ENCODE peak calls at places on chromosomes 16 and 17, in six cellular contexts. N is K562, V is HepG2, A is upper lobe of left lung, T is HCT116, I is GM12878. Z is an unnamed sample.

GRCh38 chr17:64254755-64255154 is 8.3 kb downstream of the TEX2 start:
- ATAC-seq in V (no peak), N (no peak), T (no peak), A (no peak), I (no peak), Z (no peak)

GRCh38 chr17:17181666-17182600 is 24.2 kb downstream of the PLD6 start:
- ATAC-seq in N (no peak), I (peak), A (no peak), V (no peak), T (no peak), Z (no peak)

GRCh38 chr16:9709221-9709620 is 473.0 kb downstream of the GRIN2A start:
- ATAC-seq in A (no peak), V (no peak), I (no peak), N (no peak), T (no peak), Z (no peak)

GRCh38 chr16:28326881-28327610 is 34.7 kb downstream of the SBK1 start:
- ATAC-seq in T (peak), N (peak), A (no peak), V (peak), I (peak), Z (no peak)

GRCh38 chr16:67170948-67171649 is 761 bp downstream of the NOL3 start:
- ATAC-seq in T (peak), N (peak), V (peak), A (peak), I (peak), Z (peak)

GRCh38 chr16:89442588-89442987 is 47.8 kb downstream of the ANKRD11 start:
- ATAC-seq in N (peak), T (peak), V (peak), I (no peak), A (no peak), Z (peak)

GRCh38 chr16:649646-650045 is 481 bp downstream of the WDR90 start:
- ATAC-seq in I (peak), V (no peak), A (no peak), T (peak), N (no peak), Z (no peak)

GRCh38 chr16:48347191-48347860 is 37.9 kb downstream of the SIAH1 start:
- ATAC-seq in N (no peak), I (no peak), V (no peak), T (no peak), A (no peak), Z (no peak)

GRCh38 chr16:68361485-68361884 is 50.7 kb downstream of the PRMT7 start:
- ATAC-seq in I (no peak), N (no peak), V (peak), T (no peak), A (no peak), Z (no peak)

GRCh38 chr16:28505489-28506137 is 1.0 kb downstream of the IL27 start:
- ATAC-seq in V (peak), T (no peak), N (no peak), A (no peak), I (no peak), Z (no peak)

GRCh38 chr17:50165867-50166517 is at the start of gene SGCA:
- ATAC-seq in V (no peak), N (no peak), A (no peak), I (no peak), T (no peak), Z (peak)

GRCh38 chr17:21214777-21215541 is 998 bp upstream of the TMEM11 start:
- ATAC-seq in T (peak), N (peak), V (peak), I (peak), A (no peak), Z (peak)

GRCh38 chr16:12215302-12216105 is 239.0 kb downstream of the SNX29 start:
- ATAC-seq in A (no peak), N (peak), I (peak), T (peak), V (no peak), Z (no peak)

GRCh38 chr17:11943759-11944347 is 53.4 kb downstream of the ZNF18 start:
- ATAC-seq in V (no peak), N (no peak), T (no peak), A (no peak), I (no peak), Z (no peak)

GRCh38 chr16:80323808-80324195 is 217.0 kb upstream of the DYNLRB2 start:
- ATAC-seq in N (no peak), V (no peak), T (no peak), A (no peak), I (no peak), Z (no peak)

GRCh38 chr17:41519501-41520224 is 973 bp upstream of the KRT15 start:
- ATAC-seq in I (no peak), N (peak), A (peak), T (no peak), V (peak), Z (no peak)

GRCh38 chr16:69399361-69399760 is 13.6 kb upstream of the TERF2 start:
- ATAC-seq in I (no peak), T (no peak), V (no peak), A (no peak), N (no peak), Z (no peak)

GRCh38 chr16:79632289-79632688 is 31.8 kb upstream of the MAF start:
- ATAC-seq in A (no peak), T (no peak), V (no peak), I (no peak), N (no peak), Z (no peak)

GRCh38 chr16:11139624-11140375 is 116.2 kb downstream of the SOCS1 start:
- ATAC-seq in N (no peak), I (no peak), T (peak), V (peak), A (no peak), Z (no peak)

GRCh38 chr16:55384848-55385247 is 60.8 kb downstream of the IRX6 start:
- ATAC-seq in T (no peak), A (no peak), I (no peak), V (no peak), N (no peak), Z (no peak)

GRCh38 chr16:65773319-65773874 is 593.1 kb upstream of the CDH5 start:
- ATAC-seq in A (no peak), T (no peak), N (no peak), I (no peak), V (no peak), Z (no peak)

GRCh38 chr17:2929881-2930533 is 133.4 kb downstream of the OR1D5 start:
- ATAC-seq in T (peak), N (peak), I (peak), A (peak), V (peak), Z (no peak)

GRCh38 chr16:67936876-67937605 is 391 bp upstream of the PSMB10 start:
- ATAC-seq in T (no peak), V (peak), A (no peak), N (peak), I (peak), Z (no peak)

DNA sequence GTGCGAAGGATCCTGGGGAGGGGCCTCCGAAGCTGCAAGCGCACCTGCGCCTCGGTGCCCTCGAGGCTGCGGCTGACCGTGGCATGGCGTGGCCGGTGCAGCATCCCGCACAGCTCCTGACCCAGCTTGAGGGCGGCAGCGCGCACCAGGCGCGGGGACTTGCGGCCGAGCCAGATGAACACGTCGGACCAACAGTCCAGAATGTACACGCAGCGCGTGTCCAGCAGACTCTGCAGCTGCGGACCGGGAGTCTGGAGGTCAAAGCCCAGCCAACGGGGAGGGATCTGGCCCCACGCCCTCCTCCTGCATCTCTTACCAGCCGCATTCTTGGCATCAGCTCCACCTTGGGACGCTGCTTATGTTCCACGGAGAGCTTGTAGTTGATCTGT is 10.9 kb downstream of the FLII start:
- ATAC-seq in I (no peak), A (no peak), T (no peak), V (no peak), N (no peak), Z (peak)
- TF ChIP-seq POLR2AphosphoS5 in I (no peak), A (no peak), T (no peak), V (no peak), N (no peak), Z (no peak)

GRCh38 chr16:58392215-58393137 is at the start of gene GINS3:
- ATAC-seq in A (peak), V (peak), N (peak), I (peak), T (peak), Z (peak)
- TF ChIP-seq POLR2A in A (no peak), V (peak), N (peak), I (peak), T (no peak), Z (no peak)

DNA sequence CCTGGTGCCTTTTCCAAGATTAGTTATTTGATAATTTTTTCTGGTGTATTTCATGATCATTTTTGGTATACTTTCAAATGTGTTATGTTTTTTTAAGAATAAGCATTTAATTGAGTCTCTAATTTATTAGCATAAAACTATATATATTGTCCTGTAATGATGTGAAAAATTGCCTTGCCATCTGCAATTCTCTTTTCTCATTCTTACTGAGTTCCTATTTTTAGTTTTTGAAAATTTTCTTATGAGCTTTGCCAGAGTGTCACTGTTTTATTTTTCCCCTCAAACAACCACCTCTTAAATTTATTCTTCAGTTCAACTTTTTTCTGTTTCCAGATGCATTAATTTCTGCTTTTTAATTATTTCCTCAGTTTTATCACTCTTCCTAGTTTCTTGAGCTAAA is 59.3 kb downstream of the PRKCB start:
- ATAC-seq in V (no peak), A (no peak), N (no peak), T (no peak), I (peak), Z (no peak)
- H3K4me3 ChIP-seq in V (no peak), A (no peak), N (no peak), T (no peak), I (no peak), Z (no peak)

DNA sequence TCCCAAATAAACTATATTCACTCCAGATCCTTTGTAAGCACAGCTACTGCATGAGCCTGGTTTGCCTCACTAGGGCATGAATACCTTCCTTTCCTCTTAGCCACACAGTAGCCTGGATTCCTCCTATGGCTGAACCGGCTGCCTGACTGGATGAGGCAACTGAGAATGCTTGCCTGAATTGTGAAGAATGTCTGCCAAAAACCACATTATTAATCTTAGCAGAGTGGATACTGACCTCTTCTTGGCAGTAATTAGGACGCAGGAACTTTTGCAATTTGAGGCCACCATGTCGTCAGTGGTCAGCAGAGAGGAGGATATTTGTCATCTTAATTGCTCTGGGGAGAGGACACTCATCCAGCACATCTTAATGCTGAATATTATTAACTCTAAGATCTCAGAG is 651.8 kb upstream of the GOT2 start:
- ATAC-seq in V (no peak), A (no peak), T (no peak), I (no peak), N (no peak), Z (peak)
- TF ChIP-seq POLR2AphosphoS5 in V (no peak), A (no peak), T (no peak), I (no peak), N (no peak), Z (no peak)

DNA sequence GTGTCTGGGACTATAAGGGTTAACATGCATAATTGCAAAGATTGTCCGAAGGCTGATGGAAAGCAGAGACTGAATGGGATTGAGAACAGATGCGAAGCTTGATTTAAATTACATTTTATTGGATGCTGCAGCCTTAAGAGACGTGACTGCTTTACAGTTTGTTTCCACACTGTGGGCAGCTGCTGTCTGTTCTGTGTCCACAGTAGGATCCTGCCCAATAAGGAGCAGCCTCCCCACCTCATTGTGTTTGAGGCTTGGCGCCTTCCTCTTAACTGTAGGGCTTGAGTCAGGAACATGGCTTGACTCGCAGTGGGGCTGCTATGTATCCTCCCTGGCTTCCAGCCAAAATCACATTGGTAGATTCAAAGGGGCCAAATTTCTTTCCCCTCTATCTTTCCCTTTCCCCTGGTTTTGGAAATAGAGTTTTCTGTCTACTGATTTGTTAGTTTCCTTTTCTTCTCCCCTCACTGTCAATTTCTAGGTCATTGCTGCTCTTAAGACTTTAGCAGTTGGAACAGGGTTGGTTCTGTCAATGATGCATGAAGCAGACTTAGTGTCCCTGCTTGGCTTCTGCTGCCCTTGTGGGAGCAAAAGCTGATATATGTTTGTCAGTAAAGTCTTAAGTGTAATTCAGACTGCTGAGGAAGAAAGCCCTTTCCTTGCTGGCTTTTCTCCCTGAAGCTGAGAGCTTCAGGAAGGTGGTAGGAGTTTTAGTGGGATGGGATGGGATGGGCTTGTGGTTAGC is 5.1 kb upstream of the RARA start:
- ATAC-seq in I (no peak), N (no peak), V (no peak), T (no peak), A (peak), Z (no peak)
- TF ChIP-seq POLR2A in I (no peak), N (peak), V (no peak), T (no peak), A (no peak), Z (no peak)

GRCh38 chr16:19168173-19169080 is at the start of gene SYT17:
- ATAC-seq in T (peak), N (no peak), A (peak), V (peak), I (peak), Z (peak)

GRCh38 chr16:19166500-19166899 is 1.5 kb upstream of the SYT17 start:
- ATAC-seq in T (peak), N (no peak), A (peak), V (no peak), I (no peak), Z (no peak)

GRCh38 chr16:19170043-19170655 is 2.1 kb downstream of the SYT17 start:
- ATAC-seq in V (no peak), N (no peak), T (no peak), A (no peak), I (no peak), Z (no peak)

GRCh38 chr16:19169081-19169639 is 1.1 kb downstream of the SYT17 start:
- ATAC-seq in A (peak), T (no peak), N (no peak), I (no peak), V (peak), Z (no peak)

GRCh38 chr16:19167710-19168172 is 299 bp upstream of the SYT17 start:
- ATAC-seq in N (peak), V (peak), I (peak), T (peak), A (peak), Z (peak)
- H3K4me3 ChIP-seq in N (no peak), V (peak), I (peak), T (peak), A (peak), Z (peak)

DNA sequence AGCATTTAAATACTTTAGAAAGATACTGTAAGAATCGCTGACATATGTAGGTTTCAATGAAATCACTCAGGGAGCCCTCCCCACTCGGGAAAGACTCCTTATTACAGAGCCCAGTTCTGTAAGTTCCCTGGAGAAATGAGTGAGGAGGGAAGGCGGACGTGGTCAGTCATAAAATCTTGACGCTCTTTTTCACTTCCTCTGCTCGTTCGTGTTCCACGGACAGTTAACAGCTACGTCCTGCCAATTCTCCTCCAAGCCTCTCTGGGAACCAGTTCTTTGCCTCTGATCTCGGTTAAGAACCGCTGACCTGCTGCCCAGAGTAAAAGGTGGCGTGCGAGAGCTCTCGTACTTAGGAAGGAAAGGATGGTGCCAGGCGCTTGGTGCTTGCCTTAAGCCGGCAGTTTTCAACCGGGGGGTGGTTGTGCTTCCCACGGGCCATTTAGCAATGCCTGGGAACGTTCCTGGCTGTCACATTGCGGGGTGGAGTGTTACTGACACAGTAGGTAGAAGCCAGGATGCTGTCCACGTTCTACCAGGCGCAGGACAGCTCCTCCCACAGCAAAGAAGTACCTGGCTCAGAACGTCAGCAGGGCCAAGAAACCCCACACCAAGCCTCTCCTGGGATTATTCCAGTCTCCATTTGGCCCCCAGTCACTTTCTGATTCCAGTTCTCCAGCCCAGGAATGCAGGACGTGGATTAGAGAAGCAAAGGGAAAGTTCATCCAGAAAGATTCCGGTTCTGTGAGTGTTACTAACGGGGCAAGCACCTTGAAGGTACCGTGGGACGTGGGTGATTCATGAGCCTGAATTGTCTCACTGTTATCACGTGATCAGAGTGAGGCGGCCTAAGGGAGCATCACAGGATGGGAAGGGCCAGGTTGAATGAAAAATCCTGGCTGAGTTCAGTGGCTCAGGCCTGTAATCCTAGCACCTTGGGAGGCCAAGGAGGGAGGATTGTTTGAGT is 87.7 kb downstream of the MRM3 start:
- ATAC-seq in N (no peak), A (no peak), V (no peak), I (no peak), T (peak), Z (peak)
- TF ChIP-seq POLR2AphosphoS5 in N (no peak), A (no peak), V (no peak), I (no peak), T (no peak), Z (peak)

DNA sequence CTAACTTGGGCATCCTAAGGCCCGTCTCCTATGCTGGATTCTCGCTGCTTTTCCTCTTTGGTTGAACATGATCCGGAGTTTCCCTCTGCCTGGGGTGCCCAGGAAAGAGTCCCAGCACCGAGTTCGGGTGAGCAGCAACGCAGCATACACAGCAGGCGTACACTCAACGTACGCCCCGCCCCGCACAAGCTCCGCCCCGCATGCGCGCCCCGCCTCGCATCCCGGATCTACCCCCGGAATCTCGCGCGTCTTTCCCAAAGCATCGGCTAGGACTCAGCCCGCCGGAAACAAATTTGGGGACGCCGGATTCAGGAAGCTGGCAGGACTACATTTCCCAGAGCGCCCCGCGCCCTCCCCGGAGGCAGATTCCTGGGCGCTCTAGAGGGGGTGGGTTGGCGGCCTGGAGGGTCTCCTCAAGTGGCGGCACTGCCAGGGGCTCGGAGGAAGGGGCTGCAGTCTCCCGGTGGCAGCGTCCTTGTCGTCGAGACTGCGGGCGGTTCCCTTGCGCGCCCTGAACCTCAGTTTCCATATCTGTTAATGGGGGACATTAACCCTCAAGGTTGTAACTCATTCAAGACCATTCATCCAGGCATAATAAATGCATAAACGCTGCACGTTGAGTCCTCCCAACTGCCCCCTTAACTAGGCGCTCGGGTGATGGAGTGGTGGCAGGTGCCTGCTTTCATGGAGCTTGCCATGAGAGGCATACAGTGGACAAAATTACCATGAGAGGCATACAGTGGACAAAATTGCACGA is 1.8 kb upstream of the ZNF500 start:
- ATAC-seq in A (peak), I (peak), V (peak), N (peak), T (peak), Z (peak)
- TF ChIP-seq POLR2A in A (peak), I (peak), V (peak), N (peak), T (peak), Z (peak)